ENCODE peak calls at places on chromosomes 12 and 14, in four cellular contexts. One of them, this sample, is unnamed.

GRCh38 chr14:93906341-93907329 is 20.5 kb upstream of the FAM181A start:
- DNase-seq in lower lobe of right lung: peak; percentile 73
- DNase-seq in ovary: no peak
- DNase-seq in fibroblast of the aortic adventitia: peak; percentile 17
- DNase-seq in this sample: no peak

GRCh38 chr12:11727133-11727664 is 77.7 kb downstream of the ETV6 start:
- DNase-seq in lower lobe of right lung: no peak
- DNase-seq in ovary: no peak
- DNase-seq in fibroblast of the aortic adventitia: no peak
- DNase-seq in this sample: no peak

GRCh38 chr14:51242545-51243490 is 2.8 kb downstream of the TMX1 start:
- DNase-seq in lower lobe of right lung: no peak
- DNase-seq in ovary: no peak
- DNase-seq in fibroblast of the aortic adventitia: no peak
- DNase-seq in this sample: no peak

GRCh38 chr12:88035271-88035906 is 6.2 kb upstream of the C12orf50 start:
- DNase-seq in lower lobe of right lung: peak; percentile 93
- DNase-seq in ovary: peak; percentile 90
- DNase-seq in fibroblast of the aortic adventitia: peak; percentile 78
- DNase-seq in this sample: peak; percentile 95

GRCh38 chr12:85057370-85057963 is 21.3 kb downstream of the LRRIQ1 start:
- DNase-seq in lower lobe of right lung: no peak
- DNase-seq in ovary: no peak
- DNase-seq in fibroblast of the aortic adventitia: peak; percentile 68
- DNase-seq in this sample: no peak

GRCh38 chr14:65260786-65261185 is 151.7 kb upstream of the FUT8 start:
- DNase-seq in lower lobe of right lung: no peak
- DNase-seq in ovary: no peak
- DNase-seq in fibroblast of the aortic adventitia: peak; percentile 91
- DNase-seq in this sample: no peak

GRCh38 chr12:56599797-56600196 is 30.3 kb downstream of the BAZ2A start:
- DNase-seq in lower lobe of right lung: peak; percentile 74
- DNase-seq in ovary: no peak
- DNase-seq in fibroblast of the aortic adventitia: no peak
- DNase-seq in this sample: no peak

GRCh38 chr14:99596772-99597171 is 7.2 kb downstream of the CCDC85C start:
- DNase-seq in lower lobe of right lung: no peak
- DNase-seq in ovary: no peak
- DNase-seq in fibroblast of the aortic adventitia: no peak
- DNase-seq in this sample: no peak

GRCh38 chr12:65501935-65502334 is 223.5 kb downstream of the MSRB3 start:
- DNase-seq in lower lobe of right lung: no peak
- DNase-seq in ovary: no peak
- DNase-seq in fibroblast of the aortic adventitia: no peak
- DNase-seq in this sample: no peak

GRCh38 chr12:121383601-121384019 is 16.3 kb upstream of the RNF34 start:
- DNase-seq in lower lobe of right lung: no peak
- DNase-seq in ovary: no peak
- DNase-seq in fibroblast of the aortic adventitia: no peak
- DNase-seq in this sample: no peak
- TF ChIP-seq CTCF in lower lobe of right lung: no peak
- TF ChIP-seq CTCF in ovary: no peak
- TF ChIP-seq CTCF in fibroblast of the aortic adventitia: no peak
- TF ChIP-seq CTCF in this sample: peak; percentile 49

GRCh38 chr12:13373803-13374202 is 177.3 kb downstream of the EMP1 start:
- DNase-seq in lower lobe of right lung: no peak
- DNase-seq in ovary: no peak
- DNase-seq in fibroblast of the aortic adventitia: no peak
- DNase-seq in this sample: no peak
- TF ChIP-seq CTCF in lower lobe of right lung: no peak
- TF ChIP-seq CTCF in ovary: no peak
- TF ChIP-seq CTCF in fibroblast of the aortic adventitia: no peak
- TF ChIP-seq CTCF in this sample: no peak

GRCh38 chr12:25960926-25961325 is 2.4 kb downstream of the RASSF8 start:
- DNase-seq in lower lobe of right lung: no peak
- DNase-seq in ovary: no peak
- DNase-seq in fibroblast of the aortic adventitia: peak; percentile 42
- DNase-seq in this sample: no peak

GRCh38 chr12:25959069-25959961 is 833 bp downstream of the RASSF8 start:
- DNase-seq in lower lobe of right lung: peak; percentile 64
- DNase-seq in ovary: peak; percentile 67
- DNase-seq in fibroblast of the aortic adventitia: peak; percentile 93
- DNase-seq in this sample: no peak

GRCh38 chr12:25957898-25958253 is 606 bp upstream of the RASSF8 start:
- DNase-seq in lower lobe of right lung: no peak
- DNase-seq in ovary: peak; percentile 33
- DNase-seq in fibroblast of the aortic adventitia: peak; percentile 89
- DNase-seq in this sample: no peak

GRCh38 chr12:25958254-25959068 is at the start of gene RASSF8:
- DNase-seq in lower lobe of right lung: peak; percentile 79
- DNase-seq in ovary: peak; percentile 85
- DNase-seq in fibroblast of the aortic adventitia: peak; percentile 69
- DNase-seq in this sample: no peak

DNA sequence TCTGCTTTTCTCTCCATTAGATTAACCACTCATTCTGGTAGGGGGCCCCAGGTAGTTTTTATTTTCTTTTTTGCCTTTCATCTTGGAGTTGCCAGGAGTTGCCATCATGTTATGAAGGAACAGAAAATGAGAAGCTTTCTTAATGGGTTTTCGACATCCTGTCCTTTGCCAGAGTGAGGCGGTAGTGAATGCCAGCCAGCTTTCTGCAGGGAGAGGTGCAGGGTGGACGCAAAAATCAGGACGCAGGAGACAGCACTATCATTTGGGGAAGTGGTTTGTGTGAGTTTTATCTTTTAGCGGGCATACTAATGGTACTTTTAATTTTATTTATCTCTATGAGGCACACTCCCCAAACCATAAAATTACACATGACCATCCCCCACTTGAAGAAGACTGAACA is 1.7 kb downstream of the RASSF8 start:
- DNase-seq in lower lobe of right lung: no peak
- DNase-seq in ovary: peak; percentile 46
- DNase-seq in fibroblast of the aortic adventitia: peak; percentile 64
- DNase-seq in this sample: no peak
- TF ChIP-seq CTCF in lower lobe of right lung: no peak
- TF ChIP-seq CTCF in ovary: no peak
- TF ChIP-seq CTCF in fibroblast of the aortic adventitia: peak; percentile 24
- TF ChIP-seq CTCF in this sample: peak; percentile 59

GRCh38 chr12:78672033-78672432 is 192.5 kb upstream of the SYT1 start:
- DNase-seq in lower lobe of right lung: no peak
- DNase-seq in ovary: no peak
- DNase-seq in fibroblast of the aortic adventitia: no peak
- DNase-seq in this sample: no peak
- TF ChIP-seq CTCF in lower lobe of right lung: no peak
- TF ChIP-seq CTCF in ovary: no peak
- TF ChIP-seq CTCF in fibroblast of the aortic adventitia: no peak
- TF ChIP-seq CTCF in this sample: no peak

GRCh38 chr14:106141242-106142220 is 615.1 kb downstream of the TMEM121 start:
- DNase-seq in lower lobe of right lung: no peak
- DNase-seq in ovary: peak; percentile 20
- DNase-seq in fibroblast of the aortic adventitia: no peak
- DNase-seq in this sample: no peak
- TF ChIP-seq CTCF in lower lobe of right lung: no peak
- TF ChIP-seq CTCF in ovary: no peak
- TF ChIP-seq CTCF in fibroblast of the aortic adventitia: no peak
- TF ChIP-seq CTCF in this sample: no peak

GRCh38 chr14:87002831-87003230 is 990.2 kb downstream of the GALC start:
- DNase-seq in lower lobe of right lung: no peak
- DNase-seq in ovary: no peak
- DNase-seq in fibroblast of the aortic adventitia: peak; percentile 24
- DNase-seq in this sample: no peak
- TF ChIP-seq CTCF in lower lobe of right lung: no peak
- TF ChIP-seq CTCF in ovary: no peak
- TF ChIP-seq CTCF in fibroblast of the aortic adventitia: peak; percentile 16
- TF ChIP-seq CTCF in this sample: peak; percentile 19

This sample was measured in chondrocyte.